ENCODE peak calls at places on chromosomes 16 and 17, in four cellular contexts. One of them, this sample, is unnamed. For H3K9me3, the result is how much of the 10 kb centered on the place peaks cover.

GRCh38 chr17:29155235-29155965 is 24.8 kb downstream of the MYO18A start:
- DNase-seq in heart left ventricle: peak
- DNase-seq in hepatocyte: peak
- DNase-seq in pancreas: no peak
- DNase-seq in this sample: no peak

GRCh38 chr16:75169899-75170405 is 21.6 kb downstream of the ZFP1 start:
- DNase-seq in hepatocyte: no peak
- DNase-seq in heart left ventricle: no peak
- DNase-seq in pancreas: no peak
- DNase-seq in this sample: no peak

GRCh38 chr16:88686062-88686438 is 257 bp downstream of the SNAI3 start:
- DNase-seq in heart left ventricle: no peak
- DNase-seq in pancreas: peak
- DNase-seq in hepatocyte: peak
- DNase-seq in this sample: peak

GRCh38 chr16:21684199-21684598 is 20.4 kb downstream of the OTOA start:
- DNase-seq in hepatocyte: no peak
- DNase-seq in heart left ventricle: no peak
- DNase-seq in pancreas: no peak
- DNase-seq in this sample: no peak

GRCh38 chr17:44865231-44865660 is 17.6 kb downstream of the HIGD1B start:
- DNase-seq in heart left ventricle: peak
- DNase-seq in pancreas: peak
- DNase-seq in hepatocyte: peak
- DNase-seq in this sample: peak

GRCh38 chr16:72637306-72637705 is 410.6 kb downstream of the ZFHX3 start:
- DNase-seq in hepatocyte: peak
- DNase-seq in pancreas: no peak
- DNase-seq in heart left ventricle: no peak
- DNase-seq in this sample: no peak

GRCh38 chr17:68004201-68004600 is 7.9 kb upstream of the C17orf58 start:
- DNase-seq in pancreas: no peak
- DNase-seq in hepatocyte: no peak
- DNase-seq in heart left ventricle: no peak
- DNase-seq in this sample: no peak

GRCh38 chr16:31409433-31409832 is 16.3 kb downstream of the ITGAD start:
- DNase-seq in pancreas: no peak
- DNase-seq in hepatocyte: no peak
- DNase-seq in heart left ventricle: no peak
- DNase-seq in this sample: no peak

GRCh38 chr16:66751135-66751991 is at the start of gene DYNC1LI2:
- DNase-seq in hepatocyte: peak
- DNase-seq in heart left ventricle: peak
- DNase-seq in pancreas: peak
- DNase-seq in this sample: peak

DNA sequence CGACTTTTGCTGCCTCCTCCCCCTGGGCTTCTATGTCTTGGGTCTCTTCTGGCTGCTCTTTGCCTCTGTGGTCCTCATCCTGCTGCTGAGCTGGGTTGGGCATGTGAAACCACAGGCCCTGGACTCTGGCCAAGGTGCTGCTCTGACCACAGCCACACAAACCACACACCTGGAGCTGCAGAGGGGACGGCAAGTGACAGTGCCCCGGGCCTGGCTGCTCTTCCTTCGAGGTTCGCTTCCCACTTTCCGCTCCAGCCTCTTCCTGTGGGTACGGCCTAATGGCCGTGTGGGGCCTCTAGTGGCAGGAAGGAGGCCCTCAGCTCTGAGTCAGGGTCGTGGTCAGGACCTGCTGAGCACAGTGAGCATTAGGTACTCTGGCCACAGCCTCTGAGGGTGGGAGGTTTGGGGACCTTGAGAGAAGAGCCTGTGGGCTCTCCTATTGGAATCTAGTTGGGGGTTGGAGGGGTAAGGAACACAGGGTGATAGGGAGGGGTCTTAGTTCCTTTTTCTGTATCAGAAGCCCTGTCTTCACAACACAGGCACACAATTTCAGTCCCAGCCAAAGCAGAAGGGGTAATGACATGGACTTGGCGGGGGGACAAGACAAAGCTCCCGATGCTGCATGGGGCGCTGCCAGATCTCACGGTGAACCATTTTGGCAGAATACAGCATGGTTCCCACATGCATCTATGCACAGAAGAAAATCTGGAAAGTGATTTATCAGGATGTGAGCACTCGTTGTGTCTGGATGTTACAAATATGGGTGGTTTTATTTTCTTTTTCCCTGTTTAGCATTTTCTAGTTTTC is 2.3 kb downstream of the GP1BA start:
- DNase-seq in hepatocyte: peak
- DNase-seq in heart left ventricle: no peak
- DNase-seq in pancreas: peak
- DNase-seq in this sample: no peak
- TF ChIP-seq CTCF in hepatocyte: peak
- TF ChIP-seq CTCF in heart left ventricle: no peak
- TF ChIP-seq CTCF in pancreas: no peak
- TF ChIP-seq CTCF in this sample: no peak

DNA sequence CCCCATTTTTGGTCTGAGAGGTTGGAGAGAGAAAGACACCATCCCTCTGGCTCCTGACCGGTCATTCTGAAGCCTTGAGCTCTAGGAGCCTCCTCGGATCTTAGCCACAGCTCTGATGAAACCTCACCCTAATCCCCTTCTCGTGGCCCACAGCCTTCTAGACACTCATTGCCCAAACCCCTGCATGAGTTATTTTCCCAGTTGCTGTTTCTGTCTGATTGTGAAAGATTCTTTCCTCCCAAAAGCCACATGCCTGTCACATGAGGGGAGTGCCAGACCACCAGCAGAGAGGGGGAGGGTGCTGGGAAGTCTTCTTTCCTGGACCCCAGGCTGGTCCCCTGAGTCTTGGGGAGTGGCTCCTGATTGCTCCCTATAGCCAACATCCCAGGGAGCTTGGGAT is 17.6 kb upstream of the ABR start:
- DNase-seq in pancreas: no peak
- DNase-seq in heart left ventricle: no peak
- DNase-seq in hepatocyte: peak
- DNase-seq in this sample: no peak
- H3K27ac ChIP-seq in pancreas: no peak
- H3K27ac ChIP-seq in heart left ventricle: peak
- H3K27ac ChIP-seq in hepatocyte: peak
- H3K27ac ChIP-seq in this sample: peak

DNA sequence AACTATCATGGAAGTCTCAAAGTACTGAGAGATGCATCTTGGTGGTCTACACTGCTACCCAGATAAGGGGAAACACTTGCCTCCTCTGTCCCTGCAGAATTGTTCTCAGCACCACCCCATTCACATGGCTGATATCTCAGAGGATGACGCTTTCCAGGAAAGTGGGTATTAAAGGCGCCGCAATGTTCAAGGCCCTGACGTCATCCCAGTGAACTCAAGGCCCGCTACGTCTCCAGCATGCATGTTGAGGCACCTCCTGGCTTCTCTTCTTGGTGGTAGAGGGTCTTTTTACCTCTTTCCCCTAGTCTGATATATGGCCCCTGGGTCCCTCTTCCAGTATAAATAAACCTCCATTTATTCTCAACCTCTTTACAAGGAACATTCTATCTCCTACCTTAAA is 1.0 kb downstream of the OR1A1 start:
- DNase-seq in hepatocyte: no peak
- DNase-seq in pancreas: no peak
- DNase-seq in heart left ventricle: no peak
- DNase-seq in this sample: no peak
- H3K9me3 ChIP-seq in hepatocyte: under half
- H3K9me3 ChIP-seq in pancreas: under half
- H3K9me3 ChIP-seq in heart left ventricle: under half
- H3K9me3 ChIP-seq in this sample: under half

GRCh38 chr16:1538804-1539520 is 5.5 kb downstream of the TMEM204 start:
- DNase-seq in pancreas: no peak
- DNase-seq in hepatocyte: no peak
- DNase-seq in heart left ventricle: peak
- DNase-seq in this sample: peak
- TF ChIP-seq CTCF in pancreas: no peak
- TF ChIP-seq CTCF in hepatocyte: no peak
- TF ChIP-seq CTCF in heart left ventricle: no peak
- TF ChIP-seq CTCF in this sample: no peak

GRCh38 chr16:81920498-81920897 is 90.8 kb downstream of the SDR42E1 start:
- DNase-seq in heart left ventricle: no peak
- DNase-seq in pancreas: no peak
- DNase-seq in hepatocyte: no peak
- DNase-seq in this sample: no peak

GRCh38 chr16:81918927-81919326 is 92.3 kb downstream of the SDR42E1 start:
- DNase-seq in heart left ventricle: no peak
- DNase-seq in hepatocyte: no peak
- DNase-seq in pancreas: no peak
- DNase-seq in this sample: no peak

GRCh38 chr16:81923296-81923695 is 88.0 kb downstream of the SDR42E1 start:
- DNase-seq in hepatocyte: no peak
- DNase-seq in pancreas: no peak
- DNase-seq in heart left ventricle: no peak
- DNase-seq in this sample: no peak

GRCh38 chr16:81921873-81922584 is 89.2 kb downstream of the SDR42E1 start:
- DNase-seq in hepatocyte: no peak
- DNase-seq in heart left ventricle: no peak
- DNase-seq in pancreas: no peak
- DNase-seq in this sample: no peak

DNA sequence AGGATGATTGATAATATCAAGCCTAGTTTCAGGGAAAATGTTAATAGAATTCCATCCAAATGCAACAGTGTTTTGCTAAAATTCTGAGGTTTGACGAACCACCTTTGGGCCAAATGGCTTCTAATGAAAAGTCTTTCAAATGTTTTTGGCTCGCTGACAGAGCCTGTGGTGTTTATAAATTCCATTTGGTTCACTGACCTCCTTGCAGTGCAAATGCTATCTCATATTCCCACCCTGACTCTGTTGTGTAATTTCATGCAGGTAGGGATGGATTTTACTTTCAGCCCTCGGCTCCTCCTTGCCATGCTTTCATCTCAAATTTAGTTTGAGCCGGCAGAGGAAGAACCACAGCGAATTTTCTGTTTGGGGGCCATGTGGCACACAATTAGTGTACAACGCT is 89.9 kb downstream of the SDR42E1 start:
- DNase-seq in pancreas: no peak
- DNase-seq in hepatocyte: no peak
- DNase-seq in heart left ventricle: no peak
- DNase-seq in this sample: no peak
- H3K27ac ChIP-seq in pancreas: no peak
- H3K27ac ChIP-seq in hepatocyte: no peak
- H3K27ac ChIP-seq in heart left ventricle: no peak
- H3K27ac ChIP-seq in this sample: no peak

GRCh38 chr17:21299981-21300600 is 15.6 kb downstream of the MAP2K3 start:
- DNase-seq in pancreas: no peak
- DNase-seq in heart left ventricle: peak
- DNase-seq in hepatocyte: no peak
- DNase-seq in this sample: no peak
- H3K9me3 ChIP-seq in pancreas: under half
- H3K9me3 ChIP-seq in heart left ventricle: under half
- H3K9me3 ChIP-seq in hepatocyte: under half
- H3K9me3 ChIP-seq in this sample: under half

GRCh38 chr16:24538756-24539294 is 541 bp upstream of the RBBP6 start:
- DNase-seq in pancreas: no peak
- DNase-seq in hepatocyte: no peak
- DNase-seq in heart left ventricle: no peak
- DNase-seq in this sample: no peak
- TF ChIP-seq CTCF in pancreas: no peak
- TF ChIP-seq CTCF in hepatocyte: no peak
- TF ChIP-seq CTCF in heart left ventricle: no peak
- TF ChIP-seq CTCF in this sample: no peak

GRCh38 chr17:41801374-41802062 is 10.2 kb downstream of the P3H4 start:
- DNase-seq in hepatocyte: peak
- DNase-seq in pancreas: peak
- DNase-seq in heart left ventricle: peak
- DNase-seq in this sample: peak
- H3K27ac ChIP-seq in hepatocyte: peak
- H3K27ac ChIP-seq in pancreas: no peak
- H3K27ac ChIP-seq in heart left ventricle: no peak
- H3K27ac ChIP-seq in this sample: no peak

GRCh38 chr17:69954241-69954933 is 120.6 kb upstream of the KCNJ16 start:
- DNase-seq in hepatocyte: no peak
- DNase-seq in pancreas: no peak
- DNase-seq in heart left ventricle: no peak
- DNase-seq in this sample: no peak

GRCh38 chr17:69961488-69962145 is 113.4 kb upstream of the KCNJ16 start:
- DNase-seq in heart left ventricle: peak
- DNase-seq in pancreas: peak
- DNase-seq in hepatocyte: peak
- DNase-seq in this sample: no peak

GRCh38 chr17:69960755-69961154 is 114.3 kb upstream of the KCNJ16 start:
- DNase-seq in hepatocyte: no peak
- DNase-seq in pancreas: peak
- DNase-seq in heart left ventricle: peak
- DNase-seq in this sample: no peak

DNA sequence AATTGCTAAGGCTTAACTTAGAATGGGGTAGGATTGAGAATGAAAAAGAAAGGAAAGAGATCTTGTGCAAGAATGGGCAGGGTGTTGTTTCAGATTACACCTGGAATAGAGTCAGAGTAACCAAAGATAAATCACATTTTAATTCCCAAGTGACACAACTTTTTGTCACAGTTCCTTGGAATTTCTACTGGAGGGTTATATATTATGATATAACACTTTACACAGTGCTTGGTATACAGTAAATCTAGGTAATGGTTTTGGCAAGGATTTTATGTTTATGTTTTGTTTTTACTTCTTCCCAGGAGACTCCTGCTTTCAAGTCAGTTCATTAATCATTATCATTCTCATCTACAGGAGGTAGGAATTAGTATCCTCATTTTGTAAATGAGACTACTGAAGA is 115.7 kb upstream of the KCNJ16 start:
- DNase-seq in pancreas: no peak
- DNase-seq in hepatocyte: no peak
- DNase-seq in heart left ventricle: no peak
- DNase-seq in this sample: no peak
- H3K9me3 ChIP-seq in pancreas: under half
- H3K9me3 ChIP-seq in hepatocyte: under half
- H3K9me3 ChIP-seq in heart left ventricle: under half
- H3K9me3 ChIP-seq in this sample: under half

GRCh38 chr16:27640277-27640600 is 90.3 kb downstream of the KATNIP start:
- DNase-seq in pancreas: no peak
- DNase-seq in heart left ventricle: no peak
- DNase-seq in hepatocyte: no peak
- DNase-seq in this sample: no peak

GRCh38 chr16:27639588-27640276 is 89.8 kb downstream of the KATNIP start:
- DNase-seq in heart left ventricle: no peak
- DNase-seq in pancreas: no peak
- DNase-seq in hepatocyte: peak
- DNase-seq in this sample: no peak

GRCh38 chr16:27641260-27641659 is 91.3 kb downstream of the KATNIP start:
- DNase-seq in hepatocyte: no peak
- DNase-seq in pancreas: no peak
- DNase-seq in heart left ventricle: no peak
- DNase-seq in this sample: no peak

GRCh38 chr16:27644165-27644564 is 94.2 kb downstream of the KATNIP start:
- DNase-seq in heart left ventricle: no peak
- DNase-seq in hepatocyte: no peak
- DNase-seq in pancreas: no peak
- DNase-seq in this sample: no peak

GRCh38 chr16:27642753-27643152 is 92.8 kb downstream of the KATNIP start:
- DNase-seq in heart left ventricle: no peak
- DNase-seq in pancreas: no peak
- DNase-seq in hepatocyte: no peak
- DNase-seq in this sample: no peak
- TF ChIP-seq CTCF in heart left ventricle: no peak
- TF ChIP-seq CTCF in pancreas: no peak
- TF ChIP-seq CTCF in hepatocyte: no peak
- TF ChIP-seq CTCF in this sample: no peak